ENCODE peak calls at places on chromosomes 16 and 17, in eight cellular contexts. W is breast epithelium; P is effector memory CD8-positive, alpha-beta T cell; V is mesothelial cell of epicardium; I is GM23248; H is endothelial cell; R is NCI-H524 treated with DMSO at 0.1 percent for 48 hours; B is GM10248. S is an unnamed sample.

GRCh38 chr16:14289692-14290340 is 218.7 kb downstream of the MRTFB start:
- DNase-seq in W (no peak), P (no peak), V (peak; percentile 29), I (peak; percentile 25), H (no peak), R (no peak), B (no peak), S (no peak)

GRCh38 chr16:48053346-48053745 is 102.4 kb downstream of the ABCC12 start:
- DNase-seq in W (no peak), P (no peak), V (peak; percentile 53), I (peak; percentile 14), H (no peak), R (no peak), B (no peak), S (no peak)

GRCh38 chr16:19894586-19894985 is 9.9 kb upstream of the GPRC5B start:
- DNase-seq in W (no peak), P (no peak), V (no peak), I (no peak), H (no peak), R (no peak), B (no peak), S (no peak)

GRCh38 chr17:15123593-15124590 is 141.2 kb downstream of the PMP22 start:
- DNase-seq in W (no peak), P (no peak), V (no peak), I (peak; percentile 85), H (no peak), R (no peak), B (no peak), S (no peak)

GRCh38 chr17:9150407-9151090 is 129.2 kb downstream of the NTN1 start:
- DNase-seq in W (no peak), P (no peak), V (no peak), I (peak; percentile 64), H (peak; percentile 27), R (no peak), B (no peak), S (no peak)

GRCh38 chr17:20059728-20060188 is 50.6 kb downstream of the SPECC1 start:
- DNase-seq in W (no peak), P (no peak), V (no peak), I (peak; percentile 28), H (no peak), R (no peak), B (peak; percentile 47), S (no peak)

GRCh38 chr17:45138911-45139532 is 3.5 kb downstream of the ACBD4 start:
- DNase-seq in W (no peak), P (no peak), V (no peak), I (no peak), H (no peak), R (no peak), B (no peak), S (no peak)

GRCh38 chr16:49016461-49016860 is 265.2 kb downstream of the CBLN1 start:
- DNase-seq in W (no peak), P (no peak), V (no peak), I (no peak), H (no peak), R (no peak), B (no peak), S (no peak)

S was measured in left colon.